ENCODE peak calls at places on chromosomes 5 and 9, in nine cellular contexts. U is aorta; I is endothelial cell of umbilical vein; M is AG04450; N is CD4-positive, alpha-beta T cell; V is IMR-90; C is dorsolateral prefrontal cortex; E is PC-3; H is body of pancreas. K is an unnamed sample.

GRCh38 chr9:36158122-36158521 is 11.1 kb upstream of the CCIN start:
- DNase-seq in U (no peak), I (no peak), M (no peak), N (no peak), V (peak; percentile 33), C (no peak), E (no peak), H (no peak), K (no peak)

GRCh38 chr5:148805323-148806290 is 20.8 kb upstream of the ADRB2 start:
- DNase-seq in U (no peak), I (peak; percentile 77), M (no peak), N (no peak), V (peak; percentile 64), C (no peak), E (peak; percentile 78), H (peak; percentile 26), K (no peak)

GRCh38 chr9:33260372-33260771 is 4.1 kb downstream of the BAG1 start:
- DNase-seq in U (no peak), I (no peak), M (no peak), N (no peak), V (no peak), C (no peak), E (no peak), H (no peak), K (no peak)

GRCh38 chr5:51203598-51203997 is 179.7 kb upstream of the ISL1 start:
- DNase-seq in U (no peak), I (no peak), M (no peak), N (no peak), V (no peak), C (no peak), E (no peak), H (no peak), K (no peak)

GRCh38 chr5:115194671-115195070 is 25.0 kb upstream of the TRIM36 start:
- DNase-seq in U (no peak), I (no peak), M (no peak), N (no peak), V (no peak), C (no peak), E (no peak), H (peak; percentile 88), K (no peak)

GRCh38 chr9:14372437-14373318 is 58.7 kb upstream of the NFIB start:
- DNase-seq in U (no peak), I (peak; percentile 98), M (peak; percentile 29), N (no peak), V (peak; percentile 69), C (no peak), E (peak; percentile 84), H (peak; percentile 34), K (no peak)

GRCh38 chr5:9198399-9198798 is 347.5 kb downstream of the SEMA5A start:
- DNase-seq in U (no peak), I (no peak), M (no peak), N (no peak), V (peak; percentile 59), C (no peak), E (peak; percentile 47), H (no peak), K (no peak)

GRCh38 chr9:125142560-125143376 is 560 bp downstream of the SCAI start:
- DNase-seq in U (no peak), I (peak; percentile 19), M (no peak), N (no peak), V (no peak), C (peak; percentile 6), E (no peak), H (peak; percentile 3), K (no peak)

GRCh38 chr5:140261403-140262171 is 41.3 kb downstream of the PFDN1 start:
- DNase-seq in U (no peak), I (peak; percentile 97), M (peak; percentile 72), N (no peak), V (peak; percentile 92), C (peak; percentile 72), E (peak; percentile 86), H (peak; percentile 94), K (peak; percentile 64)

GRCh38 chr5:119355636-119356383 is at the start of gene TNFAIP8:
- DNase-seq in U (peak; percentile 86), I (peak; percentile 59), M (no peak), N (no peak), V (peak; percentile 70), C (peak; percentile 26), E (peak; percentile 69), H (peak; percentile 70), K (no peak)

GRCh38 chr5:54073735-54074134 is 236.6 kb downstream of the ARL15 start:
- DNase-seq in U (no peak), I (no peak), M (no peak), N (no peak), V (no peak), C (no peak), E (no peak), H (no peak), K (no peak)

GRCh38 chr9:32378993-32379729 is 5.3 kb upstream of the ACO1 start:
- DNase-seq in U (no peak), I (peak; percentile 83), M (peak; percentile 63), N (peak; percentile 13), V (peak; percentile 85), C (no peak), E (peak; percentile 81), H (peak; percentile 73), K (peak; percentile 62)

GRCh38 chr5:132489871-132490483 is 596 bp downstream of the IRF1 start:
- DNase-seq in U (peak; percentile 87), I (peak; percentile 46), M (no peak), N (peak; percentile 57), V (peak; percentile 43), C (peak; percentile 65), E (peak; percentile 22), H (peak; percentile 57), K (no peak)

GRCh38 chr9:112784020-112784788 is 33.6 kb downstream of the SNX30 start:
- DNase-seq in U (no peak), I (peak; percentile 28), M (no peak), N (no peak), V (peak; percentile 59), C (no peak), E (no peak), H (peak; percentile 18), K (no peak)

GRCh38 chr9:6215562-6215961 is at the start of gene IL33:
- DNase-seq in U (no peak), I (peak; percentile 72), M (no peak), N (no peak), V (no peak), C (no peak), E (peak; percentile 52), H (peak; percentile 21), K (no peak)

GRCh38 chr9:77495834-77496671 is 152.1 kb downstream of the GNA14 start:
- DNase-seq in U (no peak), I (peak; percentile 43), M (no peak), N (no peak), V (peak; percentile 23), C (no peak), E (peak; percentile 79), H (peak; percentile 12), K (no peak)

GRCh38 chr9:2059131-2059929 is 44.2 kb downstream of the SMARCA2 start:
- DNase-seq in U (no peak), I (no peak), M (no peak), N (no peak), V (no peak), C (no peak), E (no peak), H (no peak), K (no peak)

GRCh38 chr9:78150312-78150982 is 85.4 kb upstream of the CEP78 start:
- DNase-seq in U (no peak), I (no peak), M (no peak), N (no peak), V (no peak), C (no peak), E (no peak), H (no peak), K (no peak)

GRCh38 chr9:135281661-135282000 is 194.2 kb downstream of the OLFM1 start:
- DNase-seq in U (no peak), I (no peak), M (no peak), N (no peak), V (no peak), C (peak; percentile 14), E (no peak), H (no peak), K (no peak)

GRCh38 chr9:129665814-129666511 is 516 bp downstream of the PRRX2 start:
- DNase-seq in U (no peak), I (no peak), M (no peak), N (no peak), V (no peak), C (no peak), E (no peak), H (no peak), K (no peak)

GRCh38 chr5:178236685-178237084 is 4.1 kb upstream of the PHYKPL start:
- DNase-seq in U (no peak), I (no peak), M (no peak), N (no peak), V (no peak), C (no peak), E (no peak), H (peak; percentile 78), K (no peak)
- H3K27ac ChIP-seq in U (no peak overlapping the region), I (no peak overlapping the region), M (no peak overlapping the region), N (no peak overlapping the region), V (no peak overlapping the region), C (no peak overlapping the region), E (no peak overlapping the region), H (peak overlapping the region; percentile 67), K (no peak overlapping the region)

GRCh38 chr5:178114325-178115135 is 1.2 kb downstream of the N4BP3 start:
- DNase-seq in U (no peak), I (no peak), M (no peak), N (peak; percentile 29), V (no peak), C (peak; percentile 20), E (no peak), H (peak; percentile 25), K (no peak)
- H3K27ac ChIP-seq in U (no peak overlapping the region), I (no peak overlapping the region), M (no peak overlapping the region), N (no peak overlapping the region), V (no peak overlapping the region), C (no peak overlapping the region), E (no peak overlapping the region), H (no peak overlapping the region), K (no peak overlapping the region)

DNA sequence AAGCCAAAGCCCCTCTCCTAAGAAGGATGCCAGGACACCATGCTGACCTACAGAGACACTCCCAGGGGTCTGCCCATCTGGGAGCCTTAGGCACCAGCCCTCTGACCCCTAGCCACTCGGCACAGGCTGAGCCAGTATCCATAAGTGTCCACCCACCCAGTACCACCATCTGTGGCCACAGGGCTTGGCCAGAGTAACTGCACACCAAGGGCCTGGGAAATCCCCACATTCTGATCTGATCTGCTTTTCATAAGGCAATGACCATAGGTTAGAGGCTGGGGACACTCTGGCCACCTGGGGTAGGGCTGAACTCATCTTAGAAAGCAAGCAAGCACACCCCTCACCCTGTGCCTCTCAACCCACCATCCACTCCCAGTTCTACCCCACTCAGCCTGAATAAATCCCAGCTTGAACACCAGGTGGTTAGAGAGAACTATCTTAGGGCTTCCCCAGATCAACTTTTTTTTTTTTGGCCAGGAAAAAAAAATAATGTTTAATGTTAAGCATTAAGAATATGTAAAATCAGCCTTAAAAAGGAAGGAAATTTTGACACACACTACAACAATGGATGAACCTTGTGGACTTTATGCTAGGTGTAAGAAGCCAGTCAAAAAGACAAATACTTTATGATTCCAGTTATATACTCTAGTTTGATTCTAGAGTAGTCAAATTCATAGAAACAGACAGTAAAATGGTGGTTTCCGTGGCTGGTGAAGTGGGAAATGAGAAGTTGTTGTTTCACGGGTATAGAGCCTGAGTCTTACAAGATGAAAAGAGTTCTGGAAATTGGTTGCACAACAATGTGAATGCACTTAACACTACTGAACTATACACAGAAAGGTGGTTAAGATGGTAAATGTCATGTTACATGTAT is 6.2 kb downstream of the GNPDA1 start:
- DNase-seq in U (no peak), I (no peak), M (no peak), N (no peak), V (no peak), C (no peak), E (no peak), H (no peak), K (no peak)
- H3K27ac ChIP-seq in U (no peak overlapping the region), I (no peak overlapping the region), M (no peak overlapping the region), N (peak overlapping the region; percentile 42), V (no peak overlapping the region), C (no peak overlapping the region), E (no peak overlapping the region), H (no peak overlapping the region), K (no peak overlapping the region)

GRCh38 chr9:563200-563599 is 278.3 kb upstream of the DMRT1 start:
- DNase-seq in U (no peak), I (no peak), M (no peak), N (no peak), V (no peak), C (no peak), E (no peak), H (no peak), K (no peak)
- H3K27ac ChIP-seq in U (no peak overlapping the region), I (no peak overlapping the region), M (no peak overlapping the region), N (no peak overlapping the region), V (no peak overlapping the region), C (peak overlapping the region; percentile 94), E (no peak overlapping the region), H (no peak overlapping the region), K (no peak overlapping the region)

K was measured in Panc1.